ENCODE peak calls at places on chromosomes 3 and 15, in four cellular contexts. A, K, Q and N are unnamed samples.
A peak's percentile ranks its signal among the peaks of the same experiment; 100 is the strongest.

GRCh38 chr15:88911766-88912118 is 1.4 kb downstream of the MFGE8 start:
- DNase-seq in A (no peak), K (no peak), Q (no peak), N (no peak)

GRCh38 chr15:22227961-22228762 is 147.8 kb downstream of the OR4M2 start:
- DNase-seq in A (no peak), K (no peak), Q (no peak), N (no peak)

GRCh38 chr3:48747703-48748102 is 30.7 kb upstream of the IP6K2 start:
- DNase-seq in A (no peak), K (no peak), Q (no peak), N (no peak)

GRCh38 chr3:76561494-76562242 is 478.2 kb upstream of the ROBO2 start:
- DNase-seq in A (no peak), K (no peak), Q (no peak), N (no peak)

GRCh38 chr3:108218811-108219210 is 3.4 kb downstream of the IFT57 start:
- DNase-seq in A (no peak), K (no peak), Q (no peak), N (no peak)

GRCh38 chr15:78991879-78992278 is 47.0 kb upstream of the CTSH start:
- DNase-seq in A (no peak), K (no peak), Q (no peak), N (no peak)

GRCh38 chr3:23372296-23372695 is 169.2 kb downstream of the UBE2E2 start:
- DNase-seq in A (no peak), K (no peak), Q (no peak), N (no peak)

GRCh38 chr15:70435369-70435768 is 328.0 kb downstream of the UACA start:
- DNase-seq in A (no peak), K (no peak), Q (no peak), N (no peak)

GRCh38 chr3:129439381-129439816 is 349 bp downstream of the MBD4 start:
- DNase-seq in A (no peak), K (no peak), Q (no peak), N (no peak)

GRCh38 chr3:119751423-119751822 is 30.5 kb upstream of the NR1I2 start:
- DNase-seq in A (no peak), K (no peak), Q (no peak), N (no peak)

GRCh38 chr3:116280130-116280740 is 165.1 kb downstream of the LSAMP start:
- DNase-seq in A (no peak), K (no peak), Q (no peak), N (no peak)

GRCh38 chr3:43373588-43373935 is 87.2 kb downstream of the SNRK start:
- DNase-seq in A (no peak), K (no peak), Q (no peak), N (no peak)

GRCh38 chr15:45087513-45087912 is 26.5 kb downstream of the DUOX2 start:
- DNase-seq in A (no peak), K (no peak), Q (no peak), N (no peak)

GRCh38 chr15:70560617-70561328 is 202.6 kb downstream of the UACA start:
- DNase-seq in A (no peak), K (no peak), Q (no peak), N (no peak)

GRCh38 chr15:60083318-60083717 is 79.2 kb downstream of the FOXB1 start:
- DNase-seq in A (no peak), K (no peak), Q (no peak), N (no peak)

GRCh38 chr3:171847595-171848259 is 4.6 kb downstream of the TMEM212 start:
- DNase-seq in A (no peak), K (no peak), Q (no peak), N (no peak)

GRCh38 chr3:39408493-39409372 is 2.2 kb downstream of the RPSA start:
- DNase-seq in A (no peak), K (no peak), Q (no peak), N (no peak)

GRCh38 chr15:92425578-92426225 is 32.0 kb downstream of the ST8SIA2 start:
- DNase-seq in A (no peak), K (no peak), Q (no peak), N (no peak)

GRCh38 chr3:85801955-85802354 is 843.2 kb downstream of the CADM2 start:
- DNase-seq in A (no peak), K (no peak), Q (no peak), N (no peak)

DNA sequence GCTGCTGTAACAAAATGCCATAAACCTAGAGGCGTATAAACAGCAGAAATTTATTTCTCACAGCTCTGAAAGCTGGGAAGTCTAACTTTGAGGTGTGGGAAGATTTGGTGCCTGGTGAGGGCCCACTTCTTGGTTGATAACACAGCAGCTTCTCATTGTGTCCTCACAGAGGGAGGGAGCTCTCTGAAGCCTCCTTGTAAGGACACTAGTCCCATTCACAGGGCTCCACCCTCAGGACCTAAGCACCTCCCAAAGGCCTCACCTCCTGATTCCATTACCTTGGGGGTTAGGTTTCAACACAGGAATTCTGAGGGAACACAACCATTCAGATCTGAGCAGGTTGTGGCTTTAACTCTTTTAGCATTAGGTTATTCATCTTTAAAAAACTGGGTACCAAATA is 380.3 kb upstream of the ATP10A start:
- DNase-seq in A (no peak), K (no peak), Q (no peak), N (no peak)
- H3K27ac ChIP-seq in A (no peak overlapping the region), K (no peak overlapping the region), Q (no peak overlapping the region), N (no peak overlapping the region)

GRCh38 chr15:57427367-57427821 is 51.1 kb downstream of the CGNL1 start:
- DNase-seq in A (no peak), K (no peak), Q (no peak), N (no peak)
- H3K27ac ChIP-seq in A (peak overlapping the region; percentile 46), K (no peak overlapping the region), Q (no peak overlapping the region), N (no peak overlapping the region)

GRCh38 chr3:42164635-42165034 is 73.5 kb downstream of the TRAK1 start:
- DNase-seq in A (no peak), K (no peak), Q (no peak), N (no peak)
- H3K27ac ChIP-seq in A (no peak overlapping the region), K (no peak overlapping the region), Q (no peak overlapping the region), N (no peak overlapping the region)

DNA sequence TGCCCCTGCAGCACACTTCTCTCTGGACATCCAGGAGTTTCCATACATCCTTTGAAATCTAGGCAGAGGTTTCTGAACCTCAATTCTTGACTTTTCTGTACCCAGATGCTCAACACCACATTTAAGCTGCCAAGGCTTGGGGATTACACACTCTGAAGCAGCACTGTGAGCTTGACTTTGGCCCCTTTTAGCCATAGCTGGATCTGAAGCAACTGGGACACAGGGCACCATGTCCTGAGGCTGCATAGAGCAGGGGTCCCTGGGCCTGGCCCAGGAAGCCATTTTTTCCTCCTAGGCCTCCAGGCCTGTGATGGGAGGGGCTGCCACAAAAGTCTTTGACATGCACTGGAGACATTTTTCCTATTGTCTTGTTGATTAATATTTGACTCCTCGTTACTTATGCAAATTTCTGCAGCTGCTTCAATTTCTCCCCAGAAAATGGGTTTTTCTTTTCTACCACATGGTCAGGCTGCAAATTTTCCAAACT is 694.0 kb downstream of the DIPK2A start:
- DNase-seq in A (no peak), K (no peak), Q (no peak), N (no peak)
- H3K27ac ChIP-seq in A (no peak overlapping the region), K (no peak overlapping the region), Q (no peak overlapping the region), N (no peak overlapping the region)

GRCh38 chr3:8542190-8542980 is 40.8 kb downstream of the LMCD1 start:
- DNase-seq in A (no peak), K (no peak), Q (no peak), N (no peak)

GRCh38 chr3:8538904-8539303 is 37.3 kb downstream of the LMCD1 start:
- DNase-seq in A (no peak), K (no peak), Q (no peak), N (no peak)

GRCh38 chr3:8540456-8540855 is 38.8 kb downstream of the LMCD1 start:
- DNase-seq in A (no peak), K (no peak), Q (no peak), N (no peak)

GRCh38 chr3:8539419-8539818 is 37.8 kb downstream of the LMCD1 start:
- DNase-seq in A (no peak), K (no peak), Q (no peak), N (no peak)

GRCh38 chr3:8541486-8541885 is 39.9 kb downstream of the LMCD1 start:
- DNase-seq in A (no peak), K (no peak), Q (no peak), N (no peak)
- H3K27ac ChIP-seq in A (peak overlapping the region; percentile 51), K (no peak overlapping the region), Q (no peak overlapping the region), N (no peak overlapping the region)